ENCODE peak calls at places on chromosomes 12 and 14, in six cellular contexts. O is A549, M is lower leg skin, S is HCT116, K is body of pancreas, V is transverse colon. C is an unnamed sample.
A peak's percentile ranks its signal among the peaks of the same experiment; 100 is the strongest.

GRCh38 chr12:124861492-124861891 is 2.2 kb downstream of the SCARB1 start:
- DNase-seq in O (peak; percentile 75), M (peak; percentile 92), S (peak; percentile 53), K (peak; percentile 34), V (peak; percentile 38), C (peak; percentile 46)

GRCh38 chr12:19689801-19690472 is 250.6 kb downstream of the AEBP2 start:
- DNase-seq in O (no peak), M (no peak), S (peak; percentile 8), K (peak; percentile 93), V (no peak), C (no peak)

GRCh38 chr14:33062881-33063280 is 124.2 kb downstream of the NPAS3 start:
- DNase-seq in O (no peak), M (no peak), S (no peak), K (no peak), V (no peak), C (no peak)

GRCh38 chr12:109761631-109761950 is 48.0 kb downstream of the FAM222A start:
- DNase-seq in O (no peak), M (peak; percentile 74), S (no peak), K (peak; percentile 1), V (no peak), C (no peak)

GRCh38 chr12:130715150-130715995 is 726 bp downstream of the RIMBP2 start:
- DNase-seq in O (no peak), M (peak; percentile 84), S (no peak), K (no peak), V (no peak), C (no peak)

GRCh38 chr14:80862983-80863382 is 78.6 kb downstream of the CEP128 start:
- DNase-seq in O (no peak), M (no peak), S (no peak), K (no peak), V (no peak), C (no peak)

GRCh38 chr14:19947413-19948090 is 16.8 kb downstream of the OR4K1 start:
- DNase-seq in O (no peak), M (no peak), S (no peak), K (no peak), V (no peak), C (no peak)

GRCh38 chr14:101761881-101762529 is 496 bp downstream of the PPP2R5C start:
- DNase-seq in O (no peak), M (peak; percentile 89), S (no peak), K (peak; percentile 33), V (peak; percentile 59), C (no peak)

GRCh38 chr12:52321433-52321832 is 235 bp upstream of the KRT83 start:
- DNase-seq in O (no peak), M (peak; percentile 83), S (no peak), K (no peak), V (no peak), C (no peak)

GRCh38 chr12:92927436-92928116 is 1.5 kb downstream of the EEA1 start:
- DNase-seq in O (peak; percentile 45), M (no peak), S (no peak), K (no peak), V (no peak), C (peak; percentile 33)

GRCh38 chr12:92930421-92930820 is 1.3 kb upstream of the EEA1 start:
- DNase-seq in O (no peak), M (no peak), S (no peak), K (no peak), V (no peak), C (no peak)

GRCh38 chr12:92929957-92930356 is 862 bp upstream of the EEA1 start:
- DNase-seq in O (peak; percentile 7), M (no peak), S (no peak), K (peak; percentile 11), V (no peak), C (peak; percentile 40)

GRCh38 chr12:92928431-92928961 is 599 bp downstream of the EEA1 start:
- DNase-seq in O (peak; percentile 16), M (peak; percentile 89), S (no peak), K (no peak), V (peak; percentile 49), C (no peak)

DNA sequence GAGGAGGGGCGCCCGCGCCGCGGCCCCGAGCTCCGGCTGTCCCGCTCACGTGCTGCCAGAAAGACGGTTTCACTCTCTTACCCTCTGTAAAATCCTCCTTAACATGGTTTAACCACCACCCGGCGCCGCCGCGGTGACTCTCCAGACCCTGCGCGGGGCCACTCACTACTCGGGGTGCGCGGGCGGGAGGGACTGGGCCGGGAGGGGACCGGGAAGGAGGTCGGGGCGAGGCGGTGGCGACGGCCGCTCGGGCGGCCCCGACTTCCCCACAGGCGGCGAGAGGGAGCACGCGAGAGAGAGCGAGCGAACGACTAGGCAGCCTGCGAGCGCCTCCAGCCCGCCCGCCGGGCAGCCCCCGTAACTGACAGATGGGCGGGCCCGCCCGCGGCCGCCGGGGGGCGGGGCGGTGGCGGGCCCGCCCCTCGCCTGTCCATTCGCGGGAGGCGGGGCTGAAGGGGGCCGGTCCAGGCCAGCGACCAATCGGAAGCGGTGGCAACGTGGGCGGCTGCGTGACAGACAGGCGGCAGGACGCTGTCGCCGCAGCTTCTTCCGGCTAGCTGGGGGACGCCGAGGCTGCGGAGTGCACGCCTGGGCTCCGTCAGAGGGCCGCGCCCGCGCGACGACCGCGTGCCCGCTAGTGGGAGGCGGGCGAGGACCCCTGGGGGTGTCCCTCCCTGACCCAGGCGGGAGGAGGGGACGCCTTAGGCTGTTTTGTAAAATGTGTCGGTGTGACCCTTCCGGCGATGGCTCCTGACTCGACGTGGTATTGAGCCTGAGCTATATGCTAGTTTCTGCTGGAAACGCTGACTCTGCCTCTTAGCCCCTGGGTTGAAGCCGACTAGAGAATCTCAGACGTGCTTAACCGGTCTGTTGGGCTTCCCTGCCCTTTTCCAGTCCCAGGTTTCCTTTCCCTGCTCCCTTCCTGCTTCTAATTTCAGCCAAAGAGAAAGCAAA is at the start of gene EEA1:
- DNase-seq in O (peak; percentile 98), M (peak; percentile 99), S (peak; percentile 89), K (peak; percentile 98), V (peak; percentile 98), C (peak; percentile 98)
- TF ChIP-seq POLR2A in O (peak; percentile 83), M (no peak), S (peak; percentile 71), K (peak; percentile 96), V (peak; percentile 97), C (peak; percentile 96)

DNA sequence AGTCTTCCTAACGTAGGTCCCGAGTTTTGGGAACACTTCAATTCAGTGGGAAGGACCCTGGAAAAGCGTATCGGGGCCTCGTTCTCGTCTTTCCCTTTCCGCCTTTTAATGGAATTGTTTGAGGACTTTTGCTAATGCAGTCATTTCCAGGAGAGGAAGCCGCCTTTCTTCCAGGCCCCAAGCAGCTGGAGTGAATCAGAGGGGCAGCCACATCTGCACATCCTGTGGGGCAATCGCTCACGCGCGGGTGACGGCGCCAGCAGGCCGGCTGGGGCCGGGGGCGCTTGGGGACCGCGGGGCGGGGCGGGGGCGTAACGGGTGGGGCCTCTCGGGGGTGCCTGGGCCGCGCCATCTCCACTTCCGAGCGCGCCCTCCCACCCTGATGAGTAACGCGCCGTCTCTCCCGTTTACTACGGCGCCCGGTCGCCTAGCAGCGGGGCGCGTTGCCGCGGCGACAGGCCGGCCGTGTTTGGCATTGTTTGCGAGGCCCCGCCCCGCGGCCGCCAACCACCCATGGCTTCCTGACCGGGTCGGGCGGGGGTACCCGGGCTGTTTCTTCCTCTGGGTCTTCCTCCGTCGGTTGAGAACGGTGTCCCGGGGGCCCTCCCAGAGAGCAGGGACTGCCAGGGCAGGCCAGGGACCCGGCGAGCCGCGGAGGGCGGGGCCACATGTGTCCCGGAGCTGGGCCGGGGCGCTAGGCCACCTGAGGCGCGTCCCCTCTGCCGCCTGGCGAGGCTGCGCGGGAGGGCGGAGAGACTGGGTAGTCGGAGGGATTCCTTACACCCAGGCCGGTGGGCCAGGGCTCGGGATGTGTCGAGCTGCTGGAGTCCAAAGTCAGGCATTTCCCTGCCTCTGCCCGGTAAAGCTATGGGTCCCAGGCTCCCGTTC is 2.3 kb downstream of the GSG1 start:
- DNase-seq in O (peak; percentile 95), M (peak; percentile 99), S (peak; percentile 67), K (peak; percentile 91), V (peak; percentile 92), C (peak; percentile 88)
- TF ChIP-seq POLR2A in O (peak; percentile 6), M (no peak), S (no peak), K (peak; percentile 47), V (peak; percentile 55), C (peak; percentile 31)

GRCh38 chr14:100239200-100239839 is 376 bp downstream of the YY1 start:
- DNase-seq in O (no peak), M (peak; percentile 89), S (no peak), K (peak; percentile 25), V (peak; percentile 38), C (peak; percentile 51)
- TF ChIP-seq POLR2A in O (no peak), M (no peak), S (no peak), K (no peak), V (no peak), C (no peak)

GRCh38 chr14:99201351-99202073 is 70.5 kb downstream of the BCL11B start:
- DNase-seq in O (no peak), M (no peak), S (no peak), K (no peak), V (no peak), C (no peak)

GRCh38 chr14:99205086-99205688 is 66.8 kb downstream of the BCL11B start:
- DNase-seq in O (no peak), M (no peak), S (no peak), K (no peak), V (no peak), C (no peak)

GRCh38 chr14:99203801-99204200 is 68.2 kb downstream of the BCL11B start:
- DNase-seq in O (no peak), M (no peak), S (no peak), K (no peak), V (no peak), C (no peak)

GRCh38 chr14:99202516-99202915 is 69.5 kb downstream of the BCL11B start:
- DNase-seq in O (no peak), M (no peak), S (no peak), K (no peak), V (no peak), C (no peak)

DNA sequence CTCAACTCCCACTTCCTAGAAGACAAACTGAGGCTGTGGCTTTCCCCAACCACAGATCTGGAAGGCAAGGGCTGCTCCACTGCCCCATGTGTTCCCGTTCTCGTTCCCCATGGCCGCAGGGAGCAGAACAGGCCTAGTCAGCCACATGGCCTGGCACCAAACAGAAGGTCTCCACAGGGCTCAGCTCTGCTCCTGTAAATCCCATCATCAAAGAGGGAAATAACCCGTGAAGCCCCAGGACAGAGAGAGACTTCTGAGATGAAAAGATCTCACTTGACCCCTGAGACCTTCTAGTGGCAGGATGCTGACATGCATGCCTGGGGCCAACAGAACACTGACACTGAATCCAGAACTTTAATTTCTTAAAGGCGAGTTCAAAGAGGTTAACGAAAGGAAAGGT is 68.9 kb downstream of the BCL11B start:
- DNase-seq in O (no peak), M (no peak), S (no peak), K (no peak), V (no peak), C (no peak)
- TF ChIP-seq POLR2A in O (no peak), M (no peak), S (no peak), K (no peak), V (no peak), C (no peak)

GRCh38 chr12:64403708-64404469 is at the start of gene XPOT:
- DNase-seq in O (peak; percentile 99), M (peak; percentile 98), S (peak; percentile 95), K (peak; percentile 96), V (peak; percentile 95), C (peak; percentile 97)
- TF ChIP-seq POLR2A in O (peak; percentile 91), M (no peak), S (peak; percentile 96), K (no peak), V (no peak), C (peak; percentile 78)

C was measured in erythroblast.